ENCODE peak calls at places on chromosome 2, in nine cellular contexts. T, F, I, O, B, P, V, L and A are unnamed samples.

GRCh38 chr2:207876834-207877535 is 107.3 kb upstream of the FZD5 start:
- DNase-seq in T (no peak), F (no peak), I (no peak), O (no peak), B (no peak), P (no peak), V (no peak), L (no peak), A (no peak)

GRCh38 chr2:161905389-161906046 is 168.5 kb downstream of the DPP4 start:
- DNase-seq in T (no peak), F (no peak), I (no peak), O (no peak), B (no peak), P (peak; percentile 51), V (no peak), L (no peak), A (no peak)

GRCh38 chr2:17646096-17646554 is 105.6 kb downstream of the VSNL1 start:
- DNase-seq in T (no peak), F (peak; percentile 72), I (peak; percentile 88), O (peak; percentile 87), B (no peak), P (peak; percentile 85), V (peak; percentile 52), L (peak; percentile 20), A (peak; percentile 53)

GRCh38 chr2:232333361-232334135 is 45.0 kb upstream of the ALPP start:
- DNase-seq in T (peak; percentile 60), F (no peak), I (no peak), O (no peak), B (peak; percentile 54), P (no peak), V (peak; percentile 25), L (peak; percentile 32), A (peak; percentile 53)

GRCh38 chr2:98473995-98474780 is 29.5 kb downstream of the INPP4A start:
- DNase-seq in T (no peak), F (no peak), I (no peak), O (no peak), B (no peak), P (no peak), V (no peak), L (no peak), A (no peak)

GRCh38 chr2:205924676-205925075 is 161.3 kb downstream of the INO80D start:
- DNase-seq in T (no peak), F (no peak), I (no peak), O (no peak), B (no peak), P (no peak), V (no peak), L (no peak), A (no peak)

GRCh38 chr2:195642027-195642676 is 14.9 kb upstream of the SLC39A10 start:
- DNase-seq in T (no peak), F (no peak), I (no peak), O (no peak), B (no peak), P (no peak), V (no peak), L (no peak), A (no peak)

GRCh38 chr2:145593991-145594702 is 1074.2 kb upstream of the ZEB2 start:
- DNase-seq in T (no peak), F (no peak), I (peak; percentile 84), O (peak; percentile 95), B (no peak), P (peak; percentile 85), V (no peak), L (no peak), A (no peak)

DNA sequence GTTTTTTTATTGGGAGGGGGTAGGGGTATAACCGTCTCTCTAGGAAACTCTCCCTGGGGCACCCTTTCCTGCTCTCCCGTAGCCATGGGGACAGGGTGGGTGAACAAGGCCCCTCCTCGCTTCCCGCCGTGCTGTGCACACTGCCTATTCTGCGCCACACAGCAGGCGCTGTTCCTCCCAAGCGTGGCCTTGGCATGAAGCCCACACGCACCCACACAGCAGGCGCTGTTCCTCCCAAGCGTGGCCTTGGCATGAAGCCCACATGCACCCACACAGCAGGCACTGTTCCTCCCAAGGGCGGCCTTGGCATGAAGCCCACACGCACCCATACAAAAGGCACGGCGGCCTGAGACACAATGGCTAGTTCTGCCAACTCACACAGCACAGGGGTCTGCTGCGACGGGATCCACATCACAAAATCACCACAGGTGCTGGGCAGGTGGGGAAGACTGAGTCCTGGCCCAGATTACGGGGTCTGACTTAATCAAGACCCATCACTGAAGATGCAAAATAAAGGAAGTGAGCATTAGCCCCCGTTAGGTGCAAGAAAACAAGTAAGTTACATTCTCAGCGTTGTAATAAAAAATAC is 46.6 kb upstream of the TPO start:
- DNase-seq in T (peak; percentile 89), F (no peak), I (no peak), O (no peak), B (no peak), P (no peak), V (peak; percentile 31), L (no peak), A (no peak)
- TF ChIP-seq CTCF in T (no peak), F (no peak), I (no peak), O (no peak), B (no peak), P (no peak), V (no peak), L (no peak), A (no peak)

DNA sequence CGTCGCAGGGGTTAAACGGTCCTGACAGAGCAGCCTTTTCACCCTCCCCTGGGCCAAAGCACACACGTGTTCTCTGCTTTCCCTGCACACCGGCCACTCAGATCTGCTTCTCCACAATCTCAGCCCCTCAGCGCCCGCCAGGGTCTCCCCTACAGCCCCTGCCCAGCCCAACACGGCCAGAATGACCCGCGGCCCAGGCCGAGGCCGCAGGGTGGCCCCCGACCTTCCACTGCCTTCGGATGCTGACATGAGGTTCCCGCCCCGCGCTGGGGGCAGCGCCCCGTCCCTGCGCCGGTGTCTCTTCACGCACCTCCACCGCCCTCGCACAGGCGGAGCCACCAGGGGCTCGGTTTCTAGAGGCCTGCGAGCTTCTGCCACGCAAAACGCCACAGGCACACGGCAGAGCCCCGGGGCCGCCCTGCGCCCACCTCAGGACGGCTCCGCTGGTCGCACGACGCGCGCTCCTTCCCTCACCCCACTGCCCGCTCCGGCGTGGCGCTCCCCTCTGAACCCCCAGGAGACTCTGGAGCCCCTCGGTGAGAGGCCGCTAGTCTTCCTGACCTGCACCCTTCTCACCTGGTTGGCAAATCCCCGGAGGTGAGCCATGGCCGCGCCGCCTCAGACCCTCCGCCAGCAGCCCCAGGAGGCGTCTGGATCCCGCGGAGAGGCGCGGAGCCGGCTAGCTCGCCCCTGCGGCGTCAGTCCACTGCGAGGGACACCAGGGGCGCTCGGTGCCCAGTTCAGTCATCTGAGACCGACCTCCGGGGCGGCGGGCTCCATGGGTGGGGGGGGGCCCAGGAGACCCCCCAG is 749 bp downstream of the STK25 start:
- DNase-seq in T (peak; percentile 92), F (no peak), I (peak; percentile 33), O (no peak), B (no peak), P (peak; percentile 35), V (peak; percentile 40), L (peak; percentile 66), A (peak; percentile 75)
- TF ChIP-seq CTCF in T (no peak), F (no peak), I (peak; percentile 49), O (peak; percentile 45), B (no peak), P (peak; percentile 26), V (no peak), L (peak; percentile 61), A (peak; percentile 16)

DNA sequence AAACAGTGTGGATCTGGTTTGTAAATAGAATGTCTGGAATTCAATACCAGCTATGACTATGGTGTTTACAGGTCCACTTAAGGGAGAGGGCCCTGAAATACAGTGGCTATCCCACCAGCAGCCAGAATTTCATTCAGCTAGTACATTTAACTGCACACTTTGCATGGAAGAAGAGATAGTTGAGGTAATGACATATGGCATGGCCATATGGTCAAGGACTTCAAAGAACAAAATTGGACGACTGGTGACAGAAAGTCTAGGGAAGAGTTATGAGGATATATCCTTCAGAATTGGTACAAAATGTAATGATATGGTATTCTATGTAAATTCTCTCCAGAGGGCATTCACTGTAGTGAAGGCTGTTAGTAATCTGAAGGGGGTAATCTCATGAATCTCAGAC is 105.0 kb downstream of the IKZF2 start:
- DNase-seq in T (no peak), F (no peak), I (no peak), O (no peak), B (no peak), P (no peak), V (no peak), L (no peak), A (no peak)
- TF ChIP-seq CTCF in T (no peak), F (no peak), I (no peak), O (no peak), B (no peak), P (no peak), V (no peak), L (no peak), A (no peak)

GRCh38 chr2:10165282-10165681 is 42.7 kb downstream of the RRM2 start:
- DNase-seq in T (no peak), F (no peak), I (no peak), O (no peak), B (peak; percentile 22), P (no peak), V (no peak), L (no peak), A (no peak)

GRCh38 chr2:10162586-10163497 is 40.3 kb downstream of the RRM2 start:
- DNase-seq in T (peak; percentile 63), F (no peak), I (no peak), O (no peak), B (peak; percentile 45), P (no peak), V (no peak), L (no peak), A (peak; percentile 35)

GRCh38 chr2:10161961-10162441 is 39.5 kb downstream of the RRM2 start:
- DNase-seq in T (peak; percentile 47), F (no peak), I (no peak), O (peak; percentile 80), B (peak; percentile 30), P (peak; percentile 52), V (no peak), L (no peak), A (no peak)

GRCh38 chr2:10164611-10165010 is 42.1 kb downstream of the RRM2 start:
- DNase-seq in T (no peak), F (no peak), I (no peak), O (no peak), B (peak; percentile 37), P (no peak), V (no peak), L (no peak), A (no peak)

DNA sequence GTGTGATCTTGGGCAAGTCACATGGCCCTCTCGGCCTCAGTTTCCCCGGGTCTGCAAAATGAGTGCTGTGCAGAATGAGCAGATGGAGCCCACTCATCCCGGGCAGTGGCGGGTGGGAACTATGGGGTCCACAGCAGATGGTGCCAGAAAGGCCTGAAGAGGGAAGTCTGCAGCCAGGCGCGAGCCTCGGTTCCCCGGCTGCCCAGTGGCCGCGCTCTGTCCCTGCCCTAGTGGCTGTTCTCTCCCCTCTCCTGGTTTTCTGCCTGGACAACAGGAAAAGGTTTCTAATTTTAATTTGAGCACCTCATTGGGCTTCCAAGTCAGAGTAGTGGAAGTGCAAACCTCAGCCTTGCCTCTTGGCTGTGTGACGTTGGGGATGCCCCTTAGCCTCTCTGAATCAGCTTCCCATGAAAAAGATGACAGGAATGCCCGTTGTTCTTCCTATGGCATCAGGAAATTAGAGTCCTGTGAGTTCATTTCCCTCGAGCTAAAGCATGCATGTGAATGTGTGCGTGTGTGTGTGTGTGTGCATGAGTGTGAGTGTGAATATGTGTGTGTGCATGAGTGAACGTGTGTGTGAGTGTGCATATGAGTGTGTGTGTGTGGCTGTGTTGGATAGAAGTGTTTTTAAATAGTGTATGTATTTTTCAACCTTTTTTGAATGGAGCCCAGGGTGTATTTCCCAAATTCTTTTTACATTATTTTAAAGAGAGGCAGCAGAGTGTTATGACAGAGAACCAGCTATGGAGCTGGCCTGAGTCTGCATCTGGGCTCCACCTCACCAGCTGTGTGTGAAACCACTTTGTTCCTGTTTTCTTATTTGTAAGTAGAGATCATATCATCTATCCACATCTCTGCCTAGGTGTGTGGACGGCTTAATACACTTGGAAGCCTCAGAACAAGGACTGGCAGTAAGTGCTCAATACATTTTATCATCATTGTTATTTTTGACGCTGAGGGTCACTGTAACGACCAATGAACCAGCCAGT is 41.3 kb downstream of the RRM2 start:
- DNase-seq in T (no peak), F (no peak), I (peak; percentile 24), O (peak; percentile 37), B (no peak), P (no peak), V (no peak), L (no peak), A (no peak)
- TF ChIP-seq CTCF in T (no peak), F (no peak), I (no peak), O (no peak), B (no peak), P (no peak), V (no peak), L (no peak), A (no peak)